ENCODE peak calls at places on chromosome 4, in four cellular contexts. M is H9; W is CD8-positive, alpha-beta T cell; L is gastrocnemius medialis. C is an unnamed sample.

GRCh38 chr4:153466637-153467153 is 535 bp downstream of the TMEM131L start:
- DNase-seq in M (no peak), W (no peak), L (no peak), C (no peak)

GRCh38 chr4:22910200-22910599 is 217.5 kb downstream of the GBA3 start:
- DNase-seq in M (no peak), W (no peak), L (no peak), C (no peak)

GRCh38 chr4:102196221-102196620 is 149.1 kb downstream of the SLC39A8 start:
- DNase-seq in M (no peak), W (no peak), L (no peak), C (no peak)

GRCh38 chr4:81786063-81786763 is 314.5 kb upstream of the RASGEF1B start:
- DNase-seq in M (no peak), W (no peak), L (no peak), C (no peak)

GRCh38 chr4:119103263-119103662 is 32.4 kb upstream of the MYOZ2 start:
- DNase-seq in M (no peak), W (no peak), L (no peak), C (no peak)

GRCh38 chr4:84573738-84574720 is 8.9 kb upstream of the CDS1 start:
- DNase-seq in M (no peak), W (no peak), L (no peak), C (no peak)

GRCh38 chr4:40525811-40526598 is 103.7 kb downstream of the RBM47 start:
- DNase-seq in M (peak; percentile 70), W (no peak), L (peak; percentile 5), C (peak; percentile 76)

GRCh38 chr4:28463184-28463690 is 1602.6 kb downstream of the STIM2 start:
- DNase-seq in M (no peak), W (no peak), L (no peak), C (no peak)

GRCh38 chr4:154618708-154619315 is 6.4 kb upstream of the FGG start:
- DNase-seq in M (peak; percentile 66), W (peak; percentile 20), L (no peak), C (no peak)

GRCh38 chr4:88219099-88219498 is 60.7 kb upstream of the ABCG2 start:
- DNase-seq in M (no peak), W (no peak), L (no peak), C (no peak)

GRCh38 chr4:16692493-16692892 is 206.0 kb downstream of the LDB2 start:
- DNase-seq in M (no peak), W (no peak), L (no peak), C (no peak)

GRCh38 chr4:80918004-80918403 is 112.5 kb upstream of the BMP3 start:
- DNase-seq in M (no peak), W (no peak), L (no peak), C (no peak)

GRCh38 chr4:158193171-158193749 is 17.0 kb upstream of the TMEM144 start:
- DNase-seq in M (no peak), W (no peak), L (no peak), C (no peak)

GRCh38 chr4:97477974-97478373 is 665.3 kb downstream of the STPG2 start:
- DNase-seq in M (no peak), W (no peak), L (no peak), C (no peak)

GRCh38 chr4:105620640-105621323 is 68.4 kb downstream of the ARHGEF38 start:
- DNase-seq in M (no peak), W (no peak), L (no peak), C (no peak)

GRCh38 chr4:184416913-184417734 is 57.2 kb downstream of the IRF2 start:
- DNase-seq in M (no peak), W (no peak), L (no peak), C (no peak)

GRCh38 chr4:170388255-170388654 is 298.5 kb upstream of the AADAT start:
- DNase-seq in M (no peak), W (no peak), L (no peak), C (no peak)

GRCh38 chr4:185559913-185560281 is 24.6 kb upstream of the PDLIM3 start:
- DNase-seq in M (no peak), W (no peak), L (no peak), C (peak; percentile 66)

GRCh38 chr4:100644150-100644549 is 126.3 kb upstream of the EMCN start:
- DNase-seq in M (no peak), W (no peak), L (no peak), C (no peak)

GRCh38 chr4:133320576-133321170 is 171.6 kb downstream of the PCDH10 start:
- DNase-seq in M (peak; percentile 40), W (no peak), L (no peak), C (no peak)

GRCh38 chr4:1533501-1534064 is 127.3 kb upstream of the NKX1-1 start:
- DNase-seq in M (no peak), W (no peak), L (no peak), C (no peak)

GRCh38 chr4:8600686-8601085 is 8.1 kb downstream of the CPZ start:
- DNase-seq in M (no peak), W (no peak), L (no peak), C (no peak)

GRCh38 chr4:965048-965765 is 8.2 kb downstream of the DGKQ start:
- DNase-seq in M (no peak), W (no peak), L (no peak), C (no peak)

GRCh38 chr4:8507624-8508023 is 67.0 kb downstream of the TRMT44 start:
- DNase-seq in M (no peak), W (no peak), L (no peak), C (no peak)

GRCh38 chr4:143286058-143286457 is 50.6 kb upstream of the GAB1 start:
- DNase-seq in M (no peak), W (no peak), L (no peak), C (no peak)

GRCh38 chr4:66863481-66863880 is 681.8 kb downstream of the CENPC start:
- DNase-seq in M (no peak), W (no peak), L (no peak), C (no peak)

GRCh38 chr4:25950476-25951389 is 36.7 kb downstream of the SMIM20 start:
- DNase-seq in M (no peak), W (no peak), L (no peak), C (no peak)

GRCh38 chr4:25953740-25954139 is 39.7 kb downstream of the SMIM20 start:
- DNase-seq in M (no peak), W (no peak), L (no peak), C (no peak)

GRCh38 chr4:25949166-25949748 is 35.2 kb downstream of the SMIM20 start:
- DNase-seq in M (peak; percentile 70), W (no peak), L (no peak), C (no peak)

GRCh38 chr4:25949994-25950393 is 36.0 kb downstream of the SMIM20 start:
- DNase-seq in M (no peak), W (no peak), L (no peak), C (no peak)

GRCh38 chr4:25951390-25951952 is 37.5 kb downstream of the SMIM20 start:
- DNase-seq in M (no peak), W (no peak), L (no peak), C (no peak)
- H3K27me3 ChIP-seq in M (no peaks in the 10 kb centered on the region), W (peaks cover 4% of the 10 kb centered on the region), L (no peaks in the 10 kb centered on the region), C (no peaks in the 10 kb centered on the region)

GRCh38 chr4:140643571-140644055 is 74.9 kb upstream of the UCP1 start:
- DNase-seq in M (no peak), W (no peak), L (no peak), C (no peak)
- TF ChIP-seq CTCF in M (no peak), W (no peak), L (no peak), C (no peak)

GRCh38 chr4:41873380-41874295 is 61.6 kb upstream of the TMEM33 start:
- DNase-seq in M (peak; percentile 65), W (no peak), L (no peak), C (no peak)
- H3K27me3 ChIP-seq in M (peaks cover 84% of the 10 kb centered on the region), W (peaks cover 17% of the 10 kb centered on the region), L (peaks cover 67% of the 10 kb centered on the region), C (no peaks in the 10 kb centered on the region)

DNA sequence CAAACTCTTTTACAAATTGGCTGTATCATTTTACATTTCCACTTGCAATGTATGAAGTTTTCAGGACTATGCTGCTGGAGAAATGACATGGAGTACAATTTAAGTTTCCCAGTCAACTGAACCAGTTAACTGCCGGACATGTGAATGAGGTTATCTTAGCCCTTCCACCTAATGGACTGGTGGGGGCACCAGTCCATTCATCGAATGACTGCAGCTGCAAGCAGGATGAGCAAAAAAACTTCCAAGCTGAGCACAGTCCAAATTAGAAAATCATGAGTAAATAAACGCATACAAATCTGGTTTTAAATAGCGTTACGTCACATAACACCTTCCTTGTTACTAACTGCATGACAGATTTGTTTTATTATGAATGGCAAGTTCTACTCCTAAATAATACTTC is 1131.5 kb downstream of the PCDH18 start:
- DNase-seq in M (no peak), W (no peak), L (no peak), C (no peak)
- TF ChIP-seq CTCF in M (peak; percentile 57), W (no peak), L (no peak), C (no peak)

GRCh38 chr4:7315286-7315685 is 119.4 kb downstream of the PSAPL1 start:
- DNase-seq in M (no peak), W (no peak), L (no peak), C (no peak)
- H3K27me3 ChIP-seq in M (no peaks in the 10 kb centered on the region), W (no peaks in the 10 kb centered on the region), L (no peaks in the 10 kb centered on the region), C (no peaks in the 10 kb centered on the region)

DNA sequence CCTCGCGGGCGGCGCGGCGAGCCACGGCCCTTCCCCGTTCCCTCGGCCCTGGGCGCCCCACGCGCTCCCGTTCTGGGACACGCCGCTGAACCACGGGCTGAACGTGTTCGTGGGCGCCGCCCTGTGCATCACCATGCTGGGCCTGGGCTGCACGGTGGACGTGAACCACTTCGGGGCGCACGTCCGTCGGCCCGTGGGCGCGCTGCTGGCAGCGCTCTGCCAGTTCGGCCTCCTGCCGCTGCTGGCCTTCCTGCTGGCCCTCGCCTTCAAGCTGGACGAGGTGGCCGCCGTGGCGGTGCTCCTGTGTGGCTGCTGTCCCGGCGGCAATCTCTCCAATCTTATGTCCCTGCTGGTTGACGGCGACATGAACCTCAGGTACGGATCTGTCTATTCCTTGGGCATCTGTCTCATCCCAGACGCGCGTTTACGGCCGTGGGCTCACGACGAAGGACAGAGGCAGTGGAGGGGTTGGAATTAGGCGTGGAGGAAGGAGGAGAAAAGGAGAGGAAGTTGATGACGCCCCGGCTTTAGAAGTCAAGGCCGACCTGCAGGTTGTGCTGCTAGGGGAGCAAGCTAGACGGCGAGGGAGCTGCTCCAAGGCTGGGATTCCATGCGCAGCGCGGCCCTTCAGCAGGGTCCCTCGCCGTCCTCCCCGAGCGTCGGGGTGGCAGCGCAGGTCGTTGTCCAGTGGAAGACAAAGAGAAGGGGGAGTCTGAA is 792 bp downstream of the SLC10A4 start:
- DNase-seq in M (peak; percentile 45), W (no peak), L (no peak), C (no peak)
- TF ChIP-seq CTCF in M (no peak), W (no peak), L (no peak), C (no peak)

DNA sequence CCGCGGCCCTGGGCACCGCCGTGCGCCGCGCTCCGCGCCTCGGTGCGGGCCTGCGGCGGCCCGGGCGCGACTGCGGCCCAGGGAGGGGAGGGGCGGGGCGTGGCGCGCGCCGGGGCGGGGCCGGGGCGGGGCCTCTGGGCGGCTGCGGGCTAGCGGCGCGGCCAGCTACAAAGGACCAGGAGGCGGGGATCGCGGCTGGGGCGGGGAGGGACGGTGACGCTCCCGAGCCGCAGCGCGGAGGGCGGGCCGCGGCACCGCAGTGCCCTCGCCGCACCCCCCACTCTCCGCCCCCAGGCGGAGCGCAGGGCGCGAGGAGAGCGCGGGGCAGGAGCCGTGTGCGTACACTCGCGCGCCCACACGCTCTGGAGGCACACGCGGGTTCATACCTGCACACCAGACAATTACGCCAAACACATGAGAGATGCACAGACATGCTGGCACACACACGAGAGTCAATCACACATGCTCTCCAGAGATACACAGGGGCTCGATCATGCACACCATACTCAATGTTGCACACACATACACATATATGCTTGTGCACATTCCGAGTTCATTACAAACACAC is at the start of gene CRMP1:
- DNase-seq in M (peak; percentile 84), W (no peak), L (no peak), C (no peak)
- H3K27me3 ChIP-seq in M (peaks cover 18% of the 10 kb centered on the region), W (peaks cover 15% of the 10 kb centered on the region), L (peaks cover 63% of the 10 kb centered on the region), C (peaks cover 16% of the 10 kb centered on the region)

GRCh38 chr4:9898596-9899345 is 117.3 kb downstream of the DRD5 start:
- DNase-seq in M (peak; percentile 90), W (no peak), L (no peak), C (no peak)
- TF ChIP-seq CTCF in M (peak; percentile 74), W (no peak), L (no peak), C (peak; percentile 16)

GRCh38 chr4:5919044-5919443 is 26.2 kb upstream of the CRMP1 start:
- DNase-seq in M (no peak), W (no peak), L (no peak), C (peak; percentile 25)
- H3K27me3 ChIP-seq in M (no peaks in the 10 kb centered on the region), W (no peaks in the 10 kb centered on the region), L (no peaks in the 10 kb centered on the region), C (no peaks in the 10 kb centered on the region)